ENCODE peak calls at places on chromosome 22, in seven cellular contexts. U, I, T, H, O, F and J are unnamed samples.

GRCh38 chr22:21866821-21867527 is 471 bp downstream of the MAPK1 start:
- DNase-seq in U (peak), I (peak), T (no peak), H (no peak), O (no peak), F (no peak), J (no peak)

GRCh38 chr22:43878831-43879550 is 12.8 kb downstream of the PNPLA5 start:
- DNase-seq in U (no peak), I (no peak), T (peak), H (no peak), O (peak), F (no peak), J (no peak)

GRCh38 chr22:45684169-45684568 is 12.5 kb downstream of the ATXN10 start:
- DNase-seq in U (no peak), I (no peak), T (no peak), H (no peak), O (no peak), F (no peak), J (no peak)

GRCh38 chr22:24133187-24133965 is 47.9 kb upstream of the SUSD2 start:
- DNase-seq in U (peak), I (no peak), T (no peak), H (no peak), O (no peak), F (no peak), J (no peak)

GRCh38 chr22:46085831-46086576 is 64.3 kb upstream of the PPARA start:
- DNase-seq in U (peak), I (peak), T (peak), H (peak), O (peak), F (peak), J (no peak)

GRCh38 chr22:16609548-16610261 is 17.1 kb upstream of the CCT8L2 start:
- DNase-seq in U (no peak), I (no peak), T (no peak), H (no peak), O (no peak), F (no peak), J (no peak)

GRCh38 chr22:42080287-42080686 is 787 bp downstream of the SMDT1 start:
- DNase-seq in U (peak), I (peak), T (no peak), H (no peak), O (peak), F (peak), J (no peak)

GRCh38 chr22:24925586-24926427 is 20.7 kb downstream of the LHFPL7 start:
- DNase-seq in U (no peak), I (no peak), T (no peak), H (no peak), O (no peak), F (no peak), J (no peak)

GRCh38 chr22:46244771-46245170 is 5.3 kb downstream of the CDPF1 start:
- DNase-seq in U (no peak), I (no peak), T (no peak), H (no peak), O (no peak), F (no peak), J (no peak)

GRCh38 chr22:43235445-43236400 is 48.8 kb upstream of the TTLL12 start:
- DNase-seq in U (no peak), I (no peak), T (no peak), H (no peak), O (no peak), F (no peak), J (no peak)

GRCh38 chr22:27151407-27151806 is 494.0 kb downstream of the MIAT start:
- DNase-seq in U (no peak), I (no peak), T (no peak), H (no peak), O (no peak), F (no peak), J (no peak)

GRCh38 chr22:29071261-29072045 is 1.4 kb upstream of the KREMEN1 start:
- DNase-seq in U (peak), I (peak), T (peak), H (no peak), O (peak), F (peak), J (no peak)

GRCh38 chr22:30210235-30210831 is 36.2 kb downstream of the LIF start:
- DNase-seq in U (no peak), I (peak), T (peak), H (peak), O (peak), F (no peak), J (no peak)

GRCh38 chr22:47029244-47030001 is 267.0 kb downstream of the TBC1D22A start:
- DNase-seq in U (no peak), I (no peak), T (peak), H (no peak), O (peak), F (no peak), J (no peak)

GRCh38 chr22:44583076-44583760 is 85.2 kb upstream of the RTL6 start:
- DNase-seq in U (peak), I (no peak), T (peak), H (no peak), O (peak), F (no peak), J (no peak)

GRCh38 chr22:45218974-45219373 is 21.7 kb downstream of the KIAA0930 start:
- DNase-seq in U (no peak), I (no peak), T (no peak), H (no peak), O (no peak), F (no peak), J (no peak)

GRCh38 chr22:48539261-48539660 is 1288.4 kb downstream of the BRD1 start:
- DNase-seq in U (no peak), I (no peak), T (no peak), H (no peak), O (no peak), F (no peak), J (no peak)

GRCh38 chr22:46245515-46245914 is 4.6 kb downstream of the CDPF1 start:
- DNase-seq in U (no peak), I (no peak), T (no peak), H (no peak), O (no peak), F (no peak), J (no peak)

GRCh38 chr22:26170112-26170492 is 840 bp downstream of the SEZ6L start:
- DNase-seq in U (no peak), I (no peak), T (no peak), H (no peak), O (no peak), F (no peak), J (no peak)

GRCh38 chr22:44710474-44711235 is 8.7 kb downstream of the PRR5 start:
- DNase-seq in U (no peak), I (peak), T (no peak), H (no peak), O (peak), F (no peak), J (no peak)

GRCh38 chr22:35066768-35067167 is 810 bp downstream of the ISX start:
- DNase-seq in U (no peak), I (no peak), T (no peak), H (no peak), O (no peak), F (no peak), J (no peak)

GRCh38 chr22:43505896-43506295 is 94.1 kb downstream of the MPPED1 start:
- DNase-seq in U (no peak), I (no peak), T (no peak), H (no peak), O (no peak), F (no peak), J (no peak)

GRCh38 chr22:25941365-25941960 is 199.5 kb downstream of the MYO18B start:
- DNase-seq in U (no peak), I (no peak), T (no peak), H (no peak), O (no peak), F (no peak), J (no peak)

GRCh38 chr22:49205401-49205800 is 622.3 kb downstream of the BRD1 start:
- DNase-seq in U (peak), I (peak), T (peak), H (no peak), O (peak), F (no peak), J (no peak)

GRCh38 chr22:47017245-47017644 is 254.8 kb downstream of the TBC1D22A start:
- DNase-seq in U (peak), I (peak), T (no peak), H (no peak), O (no peak), F (no peak), J (no peak)

GRCh38 chr22:17434856-17435255 is 65.6 kb downstream of the CECR2 start:
- DNase-seq in U (no peak), I (no peak), T (no peak), H (no peak), O (no peak), F (no peak), J (no peak)

GRCh38 chr22:35195821-35196220 is 61.5 kb upstream of the HMGXB4 start:
- DNase-seq in U (no peak), I (no peak), T (no peak), H (no peak), O (no peak), F (no peak), J (no peak)

GRCh38 chr22:47192651-47193437 is 430.4 kb downstream of the TBC1D22A start:
- DNase-seq in U (peak), I (peak), T (peak), H (peak), O (peak), F (no peak), J (no peak)

GRCh38 chr22:21832291-21833290 is 34.9 kb downstream of the MAPK1 start:
- DNase-seq in U (no peak), I (no peak), T (no peak), H (no peak), O (no peak), F (no peak), J (no peak)

GRCh38 chr22:27108425-27109114 is 451.2 kb downstream of the MIAT start:
- DNase-seq in U (no peak), I (peak), T (peak), H (no peak), O (no peak), F (no peak), J (no peak)

GRCh38 chr22:23970816-23971482 is 3.3 kb downstream of the DDT start:
- DNase-seq in U (no peak), I (no peak), T (no peak), H (no peak), O (no peak), F (no peak), J (no peak)

GRCh38 chr22:46626356-46626755 is 6.2 kb downstream of the GRAMD4 start:
- DNase-seq in U (no peak), I (no peak), T (no peak), H (no peak), O (no peak), F (no peak), J (no peak)

GRCh38 chr22:28710112-28710888 is 30.7 kb upstream of the TTC28 start:
- DNase-seq in U (no peak), I (no peak), T (no peak), H (no peak), O (no peak), F (no peak), J (no peak)

GRCh38 chr22:31210830-31211503 is 1.1 kb upstream of the LIMK2 start:
- DNase-seq in U (no peak), I (no peak), T (no peak), H (no peak), O (no peak), F (no peak), J (no peak)

GRCh38 chr22:47390026-47390970 is 627.8 kb downstream of the TBC1D22A start:
- DNase-seq in U (no peak), I (no peak), T (no peak), H (no peak), O (peak), F (no peak), J (no peak)

GRCh38 chr22:47102081-47102480 is 339.6 kb downstream of the TBC1D22A start:
- DNase-seq in U (no peak), I (no peak), T (no peak), H (no peak), O (no peak), F (no peak), J (no peak)

GRCh38 chr22:40679964-40680818 is 907 bp downstream of the MCHR1 start:
- DNase-seq in U (no peak), I (no peak), T (no peak), H (no peak), O (no peak), F (no peak), J (no peak)

GRCh38 chr22:17542452-17542851 is 20.8 kb upstream of the SLC25A18 start:
- DNase-seq in U (no peak), I (no peak), T (no peak), H (no peak), O (no peak), F (no peak), J (no peak)

GRCh38 chr22:49155039-49155808 is 672.4 kb downstream of the BRD1 start:
- DNase-seq in U (no peak), I (no peak), T (no peak), H (no peak), O (peak), F (no peak), J (no peak)

DNA sequence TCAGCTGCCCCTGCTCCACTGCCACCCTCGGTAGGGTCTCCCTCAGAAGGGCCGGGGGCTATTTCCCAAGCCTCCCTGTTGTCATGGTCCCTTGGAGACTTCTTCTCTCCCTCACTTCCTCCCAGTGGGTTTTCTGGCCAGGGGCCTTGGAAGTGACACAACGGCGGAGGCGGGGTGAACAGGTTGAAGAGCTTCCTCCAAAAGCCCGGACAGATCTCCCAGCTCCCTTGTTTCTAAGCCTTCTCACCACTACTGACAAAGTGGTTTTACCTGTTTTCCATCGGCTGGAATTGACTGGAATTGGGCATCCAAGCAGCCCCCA is 14.5 kb downstream of the MYH9 start:
- DNase-seq in U (peak), I (no peak), T (peak), H (no peak), O (peak), F (peak), J (no peak)
- TF ChIP-seq POLR2AphosphoS5 in U (peak), I (no peak), T (no peak), H (no peak), O (peak), F (peak), J (no peak)

GRCh38 chr22:37300551-37301017 is 18.3 kb downstream of the CYTH4 start:
- DNase-seq in U (peak), I (no peak), T (no peak), H (no peak), O (no peak), F (no peak), J (no peak)

GRCh38 chr22:37302617-37303555 is 20.6 kb downstream of the CYTH4 start:
- DNase-seq in U (no peak), I (no peak), T (no peak), H (no peak), O (no peak), F (no peak), J (no peak)

GRCh38 chr22:37301144-37301820 is 19.0 kb downstream of the CYTH4 start:
- DNase-seq in U (no peak), I (no peak), T (no peak), H (no peak), O (no peak), F (no peak), J (no peak)

GRCh38 chr22:37298748-37299495 is 16.6 kb downstream of the CYTH4 start:
- DNase-seq in U (peak), I (no peak), T (no peak), H (no peak), O (no peak), F (no peak), J (no peak)

GRCh38 chr22:37299969-37300509 is 17.7 kb downstream of the CYTH4 start:
- DNase-seq in U (no peak), I (no peak), T (no peak), H (no peak), O (no peak), F (no peak), J (no peak)
- H3K27ac ChIP-seq in U (peak), I (peak), T (no peak), H (no peak), O (peak), F (no peak), J (no peak)

GRCh38 chr22:39349506-39349966 is 255 bp upstream of the SYNGR1 start:
- DNase-seq in U (no peak), I (peak), T (no peak), H (no peak), O (peak), F (no peak), J (no peak)
- TF ChIP-seq POLR2AphosphoS5 in U (no peak), I (no peak), T (no peak), H (no peak), O (peak), F (no peak), J (no peak)

GRCh38 chr22:19895160-19895849 is 40.6 kb upstream of the GNB1L start:
- DNase-seq in U (no peak), I (no peak), T (no peak), H (no peak), O (peak), F (no peak), J (no peak)
- H3K27ac ChIP-seq in U (no peak), I (no peak), T (no peak), H (no peak), O (no peak), F (no peak), J (no peak)

GRCh38 chr22:50303848-50304527 is 3.5 kb downstream of the PLXNB2 start:
- DNase-seq in U (peak), I (peak), T (no peak), H (no peak), O (no peak), F (peak), J (no peak)

GRCh38 chr22:50304528-50305392 is 2.7 kb downstream of the PLXNB2 start:
- DNase-seq in U (peak), I (peak), T (no peak), H (no peak), O (no peak), F (no peak), J (no peak)

GRCh38 chr22:50306753-50307749 is at the start of gene PLXNB2:
- DNase-seq in U (peak), I (peak), T (peak), H (peak), O (no peak), F (peak), J (no peak)

GRCh38 chr22:50305393-50305657 is 2.1 kb downstream of the PLXNB2 start:
- DNase-seq in U (no peak), I (no peak), T (no peak), H (no peak), O (no peak), F (no peak), J (no peak)

GRCh38 chr22:50305658-50306566 is 1.5 kb downstream of the PLXNB2 start:
- DNase-seq in U (peak), I (peak), T (peak), H (peak), O (no peak), F (peak), J (peak)
- TF ChIP-seq POLR2AphosphoS5 in U (peak), I (peak), T (no peak), H (peak), O (peak), F (peak), J (peak)

DNA sequence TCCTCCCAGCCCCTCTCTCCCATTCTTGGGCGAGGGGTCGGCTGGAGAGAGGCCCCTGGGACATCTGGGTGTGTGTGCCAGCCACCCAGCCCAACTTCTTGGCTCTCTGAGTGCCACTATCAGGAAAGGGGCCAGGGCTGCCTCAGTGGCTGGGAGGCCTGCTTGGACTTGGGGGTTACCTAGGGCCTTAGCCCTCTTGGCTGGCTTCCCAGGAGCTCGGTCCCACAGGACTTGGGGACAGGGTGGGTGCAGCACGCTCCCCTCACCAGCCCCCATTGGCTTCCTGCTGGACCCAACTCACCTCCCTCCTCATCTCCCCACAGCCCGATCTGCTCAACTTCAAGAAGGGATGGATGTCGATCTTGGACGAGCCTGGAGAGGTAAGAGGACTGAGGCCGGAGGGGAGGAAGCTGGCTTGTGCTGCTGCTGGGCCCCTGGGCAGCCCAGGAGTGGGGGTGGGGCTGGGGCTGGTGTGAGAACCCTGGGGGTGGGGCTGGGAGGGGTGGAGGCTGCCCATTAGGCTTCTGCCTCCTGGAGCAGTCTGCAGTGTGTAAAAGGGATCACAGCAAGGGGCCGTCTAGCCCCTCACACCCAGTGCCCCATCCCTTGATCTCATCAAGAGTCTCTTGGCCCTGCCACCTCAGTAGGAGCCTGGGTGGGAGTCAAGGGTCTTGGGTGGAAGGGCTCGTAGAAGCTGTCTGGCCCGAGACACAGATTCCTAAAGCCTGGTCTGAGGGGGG is 54.8 kb downstream of the TRIOBP start:
- DNase-seq in U (no peak), I (no peak), T (no peak), H (no peak), O (no peak), F (no peak), J (no peak)
- H3K27ac ChIP-seq in U (peak), I (peak), T (peak), H (peak), O (peak), F (peak), J (peak)

DNA sequence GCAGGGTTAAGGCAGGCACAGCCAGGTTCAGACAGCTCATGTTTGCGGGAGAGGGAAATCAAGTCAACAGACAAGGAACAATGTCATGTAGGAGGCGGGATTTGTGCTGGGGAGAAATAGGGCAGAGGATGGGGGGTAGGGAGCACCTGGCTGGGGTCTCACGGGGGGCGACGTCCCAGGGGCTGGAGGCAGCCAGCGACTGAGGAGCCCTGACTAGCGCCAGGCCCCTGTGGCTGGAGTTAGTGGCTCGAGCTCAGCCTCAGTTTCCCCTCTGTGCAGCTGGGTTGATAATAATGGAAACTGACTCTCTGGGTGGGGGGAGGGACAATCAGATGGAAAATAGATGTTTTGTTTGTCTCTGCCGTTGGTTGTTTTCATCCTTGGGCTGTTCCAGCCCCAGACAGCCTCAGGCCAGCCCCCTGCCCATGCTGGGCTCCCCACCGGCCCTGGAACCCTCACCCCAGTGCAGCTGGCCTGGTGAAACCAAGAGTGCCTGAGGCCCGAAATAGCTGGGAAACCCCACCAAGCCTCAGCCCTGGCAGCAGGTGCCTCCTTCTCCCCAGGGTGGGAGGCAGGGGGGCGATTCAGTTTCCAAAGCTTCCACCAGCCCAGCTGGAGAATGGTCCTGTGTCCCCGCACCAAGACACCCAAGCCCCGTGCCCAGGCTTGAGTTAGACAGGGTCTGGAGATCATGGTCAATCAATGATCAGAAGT is 44.1 kb downstream of the IGLL5 start:
- DNase-seq in U (no peak), I (peak), T (no peak), H (no peak), O (peak), F (no peak), J (no peak)
- TF ChIP-seq POLR2AphosphoS5 in U (no peak), I (no peak), T (no peak), H (no peak), O (peak), F (no peak), J (no peak)

GRCh38 chr22:19232620-19233019 is 54.1 kb upstream of the SLC25A1 start:
- DNase-seq in U (no peak), I (no peak), T (no peak), H (no peak), O (no peak), F (no peak), J (no peak)

GRCh38 chr22:19228174-19228573 is 49.6 kb upstream of the SLC25A1 start:
- DNase-seq in U (no peak), I (no peak), T (no peak), H (no peak), O (no peak), F (no peak), J (no peak)

GRCh38 chr22:19231986-19232385 is 53.5 kb upstream of the SLC25A1 start:
- DNase-seq in U (no peak), I (no peak), T (no peak), H (no peak), O (no peak), F (no peak), J (no peak)

GRCh38 chr22:19226428-19226827 is 47.9 kb upstream of the SLC25A1 start:
- DNase-seq in U (no peak), I (no peak), T (no peak), H (no peak), O (no peak), F (no peak), J (no peak)

GRCh38 chr22:19229600-19229999 is 51.1 kb upstream of the SLC25A1 start:
- DNase-seq in U (no peak), I (peak), T (no peak), H (no peak), O (no peak), F (no peak), J (no peak)
- H3K27ac ChIP-seq in U (no peak), I (no peak), T (no peak), H (no peak), O (no peak), F (no peak), J (no peak)